ENCODE peak calls at places on chromosomes 13 and 19, in ten cellular contexts. L is cardiac muscle cell, R is colonic mucosa, O is A549, W is psoas muscle, J is astrocyte of the cerebellum, V is fibroblast of lung, B is LNCaP clone FGC, I is tibial artery, M is IMR-90. X is an unnamed sample.
A peak's percentile ranks its signal among the peaks of the same experiment; 100 is the strongest.

GRCh38 chr19:15254547-15254946 is 22.3 kb upstream of the EPHX3 start:
- DNase-seq in R (no peak), W (no peak), L (no peak), B (no peak), O (no peak), J (no peak), V (no peak), I (no peak), M (no peak), X (no peak)

GRCh38 chr19:45211751-45212381 is 33.3 kb downstream of the BLOC1S3 start:
- DNase-seq in M (no peak), W (peak; percentile 35), L (peak; percentile 67), R (no peak), O (no peak), I (no peak), B (peak; percentile 37), J (peak; percentile 33), V (no peak), X (peak; percentile 46)

GRCh38 chr19:48991823-48992570 is 1.1 kb downstream of the GYS1 start:
- DNase-seq in W (peak; percentile 61), L (peak; percentile 86), B (peak; percentile 19), M (peak; percentile 83), O (peak; percentile 63), V (peak; percentile 81), R (peak; percentile 78), J (peak; percentile 58), I (peak; percentile 90), X (peak; percentile 84)

GRCh38 chr13:101757446-101758039 is 305.1 kb downstream of the ITGBL1 start:
- DNase-seq in L (peak; percentile 23), R (no peak), I (no peak), M (peak; percentile 50), J (peak; percentile 43), O (peak; percentile 45), V (peak; percentile 72), W (no peak), B (peak; percentile 37), X (peak; percentile 71)

GRCh38 chr13:22298530-22298929 is 627.7 kb downstream of the FGF9 start:
- DNase-seq in I (no peak), W (no peak), L (no peak), B (no peak), V (no peak), J (no peak), O (no peak), M (no peak), R (no peak), X (no peak)

GRCh38 chr19:10625003-10625761 is at the start of gene SLC44A2:
- DNase-seq in W (peak; percentile 90), J (no peak), O (no peak), R (peak; percentile 97), L (peak; percentile 75), V (peak; percentile 62), B (peak; percentile 28), I (peak; percentile 93), M (peak; percentile 35), X (peak; percentile 51)

GRCh38 chr19:38441660-38442348 is 8.3 kb downstream of the RYR1 start:
- DNase-seq in W (no peak), L (peak; percentile 15), O (peak; percentile 60), R (no peak), M (no peak), B (no peak), I (no peak), V (no peak), J (no peak), X (peak; percentile 6)

GRCh38 chr13:51230473-51231105 is 8.4 kb downstream of the FAM124A start:
- DNase-seq in R (peak; percentile 36), I (no peak), V (peak; percentile 71), L (peak; percentile 89), W (peak; percentile 46), M (peak; percentile 7), J (peak; percentile 43), O (no peak), B (no peak), X (peak; percentile 89)

GRCh38 chr19:38554676-38555141 is 63.0 kb downstream of the MAP4K1 start:
- DNase-seq in V (no peak), I (no peak), M (no peak), L (no peak), J (no peak), W (no peak), R (no peak), O (no peak), B (no peak), X (no peak)

DNA sequence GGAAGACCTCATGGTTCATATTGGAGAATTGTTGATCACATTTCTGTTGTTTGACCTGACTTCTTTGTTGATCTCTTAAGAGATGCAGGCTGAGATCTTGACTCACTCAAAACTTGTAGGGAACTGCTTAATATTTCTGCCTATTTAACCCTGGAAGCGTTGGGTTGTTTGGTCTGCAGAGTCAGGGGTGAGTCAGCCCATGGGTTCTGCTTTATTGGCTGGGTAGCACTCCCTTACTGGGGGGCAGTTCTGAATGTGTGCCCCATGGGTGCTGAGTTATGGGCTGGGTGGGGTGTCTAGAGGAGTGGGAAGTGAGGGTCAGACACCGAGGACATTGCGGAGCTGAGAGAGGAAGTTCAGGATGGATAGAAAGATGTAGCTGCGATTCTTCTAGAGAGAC is 87.9 kb downstream of the LRCH1 start:
- DNase-seq in V (peak; percentile 28), O (no peak), R (no peak), I (no peak), L (no peak), J (no peak), W (no peak), B (no peak), M (peak; percentile 58), X (peak; percentile 51)
- TF ChIP-seq CTCF in V (no peak), O (no peak), R (no peak), I (no peak), L (no peak), J (no peak), W (no peak), B (no peak), M (no peak), X (no peak)

GRCh38 chr13:103033999-103034398 is 32.2 kb downstream of the SLC10A2 start:
- DNase-seq in R (no peak), B (no peak), M (no peak), O (no peak), J (no peak), W (no peak), V (no peak), L (no peak), I (no peak), X (no peak)
- H3K4me3 ChIP-seq in R (no peak overlapping the region), B (no peak overlapping the region), M (no peak overlapping the region), O (no peak overlapping the region), J (no peak overlapping the region), W (no peak overlapping the region), V (no peak overlapping the region), L (no peak overlapping the region), I (no peak overlapping the region), X (no peak overlapping the region)

GRCh38 chr13:94119360-94119936 is 360.0 kb downstream of the DCT start:
- DNase-seq in L (no peak), B (no peak), W (no peak), M (no peak), J (no peak), V (no peak), O (no peak), R (peak; percentile 79), I (no peak), X (no peak)

GRCh38 chr13:94112227-94112626 is 367.3 kb downstream of the DCT start:
- DNase-seq in M (peak; percentile 98), L (peak; percentile 94), V (peak; percentile 95), W (peak; percentile 16), J (peak; percentile 94), B (no peak), I (no peak), O (peak; percentile 4), R (no peak), X (peak; percentile 97)

GRCh38 chr13:94112731-94113130 is 366.8 kb downstream of the DCT start:
- DNase-seq in M (no peak), L (no peak), B (no peak), R (no peak), V (no peak), O (no peak), W (no peak), J (no peak), I (no peak), X (no peak)

GRCh38 chr13:94114166-94114565 is 365.3 kb downstream of the DCT start:
- DNase-seq in L (no peak), R (no peak), M (no peak), W (no peak), I (no peak), V (no peak), J (no peak), O (no peak), B (no peak), X (no peak)

DNA sequence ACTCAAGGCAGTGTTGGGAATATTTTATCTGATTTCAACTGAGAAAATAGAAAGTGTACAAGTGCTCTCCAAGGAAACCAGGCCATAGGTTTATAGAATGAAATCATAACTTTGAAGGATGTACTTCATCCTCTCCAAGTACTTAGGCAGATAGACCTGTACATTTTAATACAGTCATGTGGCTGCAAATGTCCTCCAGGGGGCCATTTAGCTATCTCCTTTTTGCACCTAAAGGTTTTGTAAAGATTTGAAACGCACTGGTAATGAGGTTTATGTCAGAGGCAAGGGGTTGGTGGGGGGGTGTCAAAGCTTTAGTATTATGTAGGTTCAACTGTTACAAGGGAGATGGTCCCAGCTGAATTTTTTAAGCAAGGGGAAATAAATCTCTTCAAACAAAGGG is 364.4 kb downstream of the DCT start:
- DNase-seq in V (no peak), W (no peak), I (no peak), J (no peak), O (no peak), M (no peak), R (no peak), B (no peak), L (no peak), X (no peak)
- TF ChIP-seq CTCF in V (no peak), W (no peak), I (no peak), J (no peak), O (no peak), M (no peak), R (no peak), B (no peak), L (no peak), X (no peak)

GRCh38 chr19:709196-709964 is 645 bp downstream of the PALM start:
- DNase-seq in L (no peak), V (no peak), I (no peak), O (no peak), R (no peak), W (no peak), B (no peak), J (no peak), M (no peak), X (no peak)
- H3K4me3 ChIP-seq in L (peak overlapping the region; percentile 98), V (no peak overlapping the region), I (peak overlapping the region; percentile 51), O (peak overlapping the region; percentile 97), R (peak overlapping the region; percentile 30), W (peak overlapping the region; percentile 63), B (peak overlapping the region; percentile 35), J (peak overlapping the region; percentile 64), M (peak overlapping the region; percentile 95), X (peak overlapping the region; percentile 66)

DNA sequence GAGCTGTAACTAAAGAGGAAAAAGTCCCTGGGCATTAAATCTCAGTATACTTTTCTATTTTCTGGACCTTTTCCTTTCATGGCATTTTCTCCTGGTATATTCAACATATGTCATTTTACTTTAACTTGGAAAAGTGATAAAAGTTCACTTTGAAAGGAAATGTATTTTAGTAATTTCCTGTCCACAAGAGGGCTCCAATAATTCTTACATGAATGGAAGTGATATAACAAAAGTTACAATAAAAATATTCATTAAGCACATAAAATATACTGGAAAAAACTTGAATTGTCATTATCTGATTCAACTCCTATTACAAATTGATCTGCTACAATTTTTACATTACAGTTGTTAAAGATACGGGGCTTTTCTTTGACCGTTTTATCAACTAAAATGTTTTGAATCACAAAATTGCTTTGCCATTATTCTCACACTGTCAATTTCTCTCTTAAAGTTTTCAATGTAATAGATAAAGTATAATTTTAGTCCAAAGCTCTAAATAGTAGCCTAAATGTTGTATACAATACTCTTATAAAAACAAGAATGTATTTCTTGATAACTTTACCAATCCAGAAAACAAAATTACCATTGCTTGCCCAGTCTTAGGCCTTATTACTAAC is 4.9 kb downstream of the UBL3 start:
- DNase-seq in B (no peak), O (peak; percentile 21), I (no peak), L (peak; percentile 40), J (no peak), V (peak; percentile 57), M (peak; percentile 32), R (no peak), W (no peak), X (peak; percentile 64)
- TF ChIP-seq CTCF in B (peak; percentile 21), O (peak; percentile 39), I (peak; percentile 34), L (peak; percentile 38), J (peak; percentile 7), V (peak; percentile 27), M (peak; percentile 47), R (peak; percentile 40), W (peak; percentile 21), X (peak; percentile 28)

X was measured in fibroblast of the aortic adventitia.